ENCODE peak calls at places on chromosomes 12 and 14, in nine cellular contexts. N is heart right ventricle; O is lower lobe of right lung; Q is fibroblast of lung; G is body of pancreas; Z is iPS DF 6.9; C is suprapubic skin; H is CD4-positive, alpha-beta T cell; X is K562. Y is an unnamed sample.

GRCh38 chr12:55797068-55797467 is 20.5 kb downstream of the SARNP start:
- DNase-seq in N (no peak), O (no peak), Q (peak), G (peak), Z (no peak), C (no peak), H (no peak), X (peak), Y (peak)

GRCh38 chr12:21675096-21675495 is 17.5 kb upstream of the LDHB start:
- DNase-seq in N (no peak), O (no peak), Q (no peak), G (no peak), Z (no peak), C (no peak), H (no peak), X (no peak), Y (no peak)

GRCh38 chr12:42444192-42444943 is 118.4 kb downstream of the PPHLN1 start:
- DNase-seq in N (no peak), O (no peak), Q (no peak), G (no peak), Z (no peak), C (no peak), H (no peak), X (no peak), Y (no peak)

GRCh38 chr12:4117386-4118016 is 156.1 kb upstream of the CCND2 start:
- DNase-seq in N (no peak), O (no peak), Q (no peak), G (no peak), Z (no peak), C (no peak), H (no peak), X (no peak), Y (no peak)

GRCh38 chr14:62251237-62251636 is 489.0 kb downstream of the SNAPC1 start:
- DNase-seq in N (no peak), O (no peak), Q (no peak), G (no peak), Z (no peak), C (no peak), H (no peak), X (no peak), Y (no peak)

GRCh38 chr14:85531141-85531593 is 1.2 kb downstream of the FLRT2 start:
- DNase-seq in N (peak), O (peak), Q (peak), G (peak), Z (no peak), C (peak), H (no peak), X (no peak), Y (peak)

GRCh38 chr12:8698132-8698829 is 490 bp downstream of the RIMKLB start:
- DNase-seq in N (peak), O (peak), Q (peak), G (peak), Z (no peak), C (peak), H (peak), X (peak), Y (peak)

GRCh38 chr12:109542876-109543275 is 30.4 kb downstream of the MMAB start:
- DNase-seq in N (no peak), O (no peak), Q (no peak), G (no peak), Z (no peak), C (no peak), H (no peak), X (no peak), Y (no peak)

GRCh38 chr12:6167327-6168280 is 32.6 kb upstream of the CD9 start:
- DNase-seq in N (no peak), O (peak), Q (peak), G (peak), Z (no peak), C (peak), H (no peak), X (peak), Y (no peak)

GRCh38 chr14:49446801-49447200 is 139.4 kb downstream of the RPS29 start:
- DNase-seq in N (no peak), O (no peak), Q (no peak), G (no peak), Z (no peak), C (no peak), H (no peak), X (no peak), Y (no peak)

GRCh38 chr12:87728936-87729593 is 300.1 kb downstream of the C12orf50 start:
- DNase-seq in N (no peak), O (no peak), Q (peak), G (no peak), Z (no peak), C (no peak), H (no peak), X (no peak), Y (no peak)

GRCh38 chr12:31506907-31507306 is 84.0 kb downstream of the DENND5B start:
- DNase-seq in N (no peak), O (no peak), Q (peak), G (no peak), Z (peak), C (no peak), H (no peak), X (no peak), Y (no peak)

GRCh38 chr14:104804481-104805325 is 3.8 kb downstream of the ZBTB42 start:
- DNase-seq in N (no peak), O (no peak), Q (no peak), G (no peak), Z (no peak), C (no peak), H (no peak), X (no peak), Y (no peak)

GRCh38 chr14:88559852-88560251 is 3.0 kb upstream of the ZC3H14 start:
- DNase-seq in N (no peak), O (no peak), Q (peak), G (no peak), Z (no peak), C (no peak), H (no peak), X (no peak), Y (peak)

GRCh38 chr14:100239200-100239839 is 376 bp downstream of the YY1 start:
- DNase-seq in N (peak), O (peak), Q (no peak), G (peak), Z (no peak), C (peak), H (peak), X (no peak), Y (no peak)

GRCh38 chr12:52203126-52203921 is 11.5 kb upstream of the KRT80 start:
- DNase-seq in N (no peak), O (peak), Q (peak), G (peak), Z (no peak), C (peak), H (no peak), X (no peak), Y (peak)

GRCh38 chr12:111767362-111768158 is 827 bp downstream of the ALDH2 start:
- DNase-seq in N (peak), O (no peak), Q (peak), G (no peak), Z (no peak), C (no peak), H (no peak), X (no peak), Y (no peak)

GRCh38 chr12:100956311-100956852 is 161.8 kb downstream of the ANO4 start:
- DNase-seq in N (no peak), O (no peak), Q (peak), G (no peak), Z (no peak), C (no peak), H (no peak), X (no peak), Y (no peak)

GRCh38 chr14:74879427-74880180 is 2.1 kb upstream of the DLST start:
- DNase-seq in N (no peak), O (no peak), Q (no peak), G (no peak), Z (no peak), C (no peak), H (no peak), X (no peak), Y (no peak)

GRCh38 chr12:105581420-105581819 is 250.9 kb downstream of the C12orf75 start:
- DNase-seq in N (no peak), O (no peak), Q (no peak), G (no peak), Z (no peak), C (no peak), H (no peak), X (no peak), Y (no peak)

GRCh38 chr12:53224268-53224896 is 7.6 kb downstream of the RARG start:
- DNase-seq in N (no peak), O (peak), Q (no peak), G (peak), Z (no peak), C (peak), H (no peak), X (peak), Y (peak)

GRCh38 chr14:93319958-93320357 is 12.9 kb downstream of the BTBD7 start:
- DNase-seq in N (no peak), O (no peak), Q (no peak), G (no peak), Z (no peak), C (no peak), H (no peak), X (no peak), Y (no peak)

DNA sequence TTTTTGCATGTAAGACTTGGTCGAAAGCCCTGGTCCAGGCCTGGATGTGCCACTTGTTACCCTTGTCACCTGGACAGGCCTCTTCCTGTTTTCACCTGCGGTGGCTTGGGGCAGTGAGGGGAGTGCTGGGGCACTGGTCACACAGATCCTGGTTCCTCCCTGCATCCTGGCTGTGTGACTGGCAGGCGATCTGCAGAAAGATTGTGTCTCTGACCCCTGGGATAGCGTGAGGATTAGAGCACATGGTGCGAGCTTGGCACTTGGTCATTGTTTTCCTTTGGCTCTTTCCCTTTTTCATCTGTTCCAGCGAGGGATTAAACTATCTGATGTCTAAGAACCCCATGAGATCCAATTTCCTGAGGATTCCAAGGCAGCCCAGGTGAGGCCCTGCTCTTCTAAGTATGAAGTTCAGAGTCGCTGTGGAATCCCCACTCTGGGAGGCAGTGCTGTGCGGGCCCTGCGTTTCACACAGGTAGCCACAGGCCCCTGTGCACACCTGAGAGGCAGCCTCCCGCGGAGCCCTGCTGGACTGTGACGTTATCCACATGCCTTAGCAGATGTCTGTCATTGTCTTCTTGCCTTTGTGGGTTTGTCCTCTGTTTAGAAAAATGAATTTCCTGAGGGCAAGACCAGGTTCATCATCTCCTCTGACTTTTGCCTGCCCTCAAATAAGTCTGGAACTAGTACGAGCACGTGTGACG is 288.4 kb downstream of the CACNA1C start:
- DNase-seq in N (no peak), O (no peak), Q (no peak), G (no peak), Z (no peak), C (peak), H (no peak), X (no peak), Y (no peak)
- H3K27ac ChIP-seq in N (no peak), O (peak), Q (peak), G (no peak), Z (no peak), C (no peak), H (no peak), X (no peak), Y (no peak)

GRCh38 chr14:68711551-68712437 is 81.1 kb downstream of the ZFP36L1 start:
- DNase-seq in N (no peak), O (no peak), Q (no peak), G (no peak), Z (no peak), C (peak), H (no peak), X (no peak), Y (peak)
- H3K27ac ChIP-seq in N (peak), O (no peak), Q (no peak), G (no peak), Z (no peak), C (peak), H (peak), X (no peak), Y (peak)

GRCh38 chr12:118052324-118053070 is 8.5 kb downstream of the WSB2 start:
- DNase-seq in N (peak), O (peak), Q (peak), G (peak), Z (no peak), C (peak), H (no peak), X (no peak), Y (peak)
- H3K27ac ChIP-seq in N (peak), O (peak), Q (peak), G (peak), Z (no peak), C (peak), H (no peak), X (no peak), Y (peak)

GRCh38 chr12:2160043-2160442 is 107.3 kb downstream of the CACNA1C start:
- DNase-seq in N (no peak), O (no peak), Q (no peak), G (peak), Z (no peak), C (no peak), H (no peak), X (no peak), Y (no peak)

GRCh38 chr12:2165021-2165420 is 112.2 kb downstream of the CACNA1C start:
- DNase-seq in N (no peak), O (no peak), Q (peak), G (no peak), Z (no peak), C (no peak), H (no peak), X (no peak), Y (no peak)

GRCh38 chr12:2163172-2163927 is 110.6 kb downstream of the CACNA1C start:
- DNase-seq in N (peak), O (peak), Q (peak), G (peak), Z (no peak), C (peak), H (no peak), X (peak), Y (no peak)

GRCh38 chr12:2156333-2156732 is 103.5 kb downstream of the CACNA1C start:
- DNase-seq in N (no peak), O (no peak), Q (peak), G (no peak), Z (no peak), C (no peak), H (no peak), X (no peak), Y (no peak)

GRCh38 chr12:2161478-2161877 is 108.7 kb downstream of the CACNA1C start:
- DNase-seq in N (peak), O (no peak), Q (peak), G (peak), Z (no peak), C (no peak), H (no peak), X (no peak), Y (no peak)
- H3K27ac ChIP-seq in N (peak), O (no peak), Q (no peak), G (no peak), Z (no peak), C (no peak), H (no peak), X (no peak), Y (no peak)

GRCh38 chr14:64467131-64467530 is 1.8 kb downstream of the AKAP5 start:
- DNase-seq in N (no peak), O (no peak), Q (no peak), G (no peak), Z (no peak), C (no peak), H (no peak), X (no peak), Y (no peak)

GRCh38 chr14:64464695-64465094 is 604 bp upstream of the AKAP5 start:
- DNase-seq in N (no peak), O (no peak), Q (no peak), G (no peak), Z (peak), C (no peak), H (no peak), X (no peak), Y (no peak)

GRCh38 chr14:64465856-64466554 is 706 bp downstream of the AKAP5 start:
- DNase-seq in N (no peak), O (no peak), Q (peak), G (peak), Z (peak), C (no peak), H (no peak), X (peak), Y (peak)

GRCh38 chr14:64463873-64464272 is 1.4 kb upstream of the AKAP5 start:
- DNase-seq in N (no peak), O (no peak), Q (no peak), G (no peak), Z (no peak), C (no peak), H (no peak), X (no peak), Y (no peak)

DNA sequence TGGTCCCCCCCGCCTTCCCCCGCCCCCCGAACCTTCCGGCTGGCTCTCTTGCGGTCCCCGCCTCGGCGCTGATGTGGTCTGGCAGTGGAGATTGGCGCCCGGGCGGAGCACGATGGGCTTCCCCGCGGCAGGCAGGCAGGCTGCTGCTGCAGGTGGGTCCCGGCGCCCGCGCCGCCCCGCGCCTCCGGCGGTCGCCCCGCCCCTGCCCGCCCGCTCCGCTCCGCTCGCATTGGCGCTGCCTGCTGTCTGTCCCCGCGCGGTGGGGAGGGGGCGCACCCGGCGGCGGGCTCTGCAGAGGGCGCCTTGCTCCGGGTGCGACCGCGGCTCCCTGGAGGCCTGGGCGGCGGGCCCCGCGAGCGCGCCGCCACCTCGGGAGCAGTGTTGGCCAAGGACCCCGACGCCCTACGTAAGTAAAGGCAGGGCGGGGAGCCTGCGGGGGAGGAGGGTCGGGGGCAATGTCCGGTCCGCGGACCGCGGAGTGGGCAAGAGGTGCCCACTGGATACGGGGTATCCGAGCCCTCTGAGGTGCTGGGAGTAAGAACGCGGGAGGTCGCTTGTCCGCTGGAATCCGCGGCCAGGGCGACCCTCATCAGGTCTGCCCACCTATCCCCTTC is at the start of gene AKAP5:
- DNase-seq in N (peak), O (peak), Q (peak), G (peak), Z (peak), C (no peak), H (peak), X (peak), Y (peak)
- H3K27ac ChIP-seq in N (peak), O (peak), Q (no peak), G (peak), Z (no peak), C (no peak), H (no peak), X (no peak), Y (peak)

GRCh38 chr12:54421873-54422250 is 2.8 kb upstream of the ITGA5 start:
- DNase-seq in N (no peak), O (no peak), Q (no peak), G (no peak), Z (no peak), C (no peak), H (no peak), X (no peak), Y (no peak)
- H3K27ac ChIP-seq in N (peak), O (peak), Q (no peak), G (no peak), Z (no peak), C (peak), H (no peak), X (peak), Y (no peak)